ENCODE peak calls at places on chromosomes 13 and 19, in four cellular contexts. W is HT1080, D is GM04503, E is astrocyte. G is an unnamed sample.

GRCh38 chr19:49887653-49888477 is 8.8 kb downstream of the IL4I1 start:
- DNase-seq in D (no peak), W (no peak), E (no peak), G (no peak)

GRCh38 chr19:52689804-52690394 is 44.9 kb downstream of the ZNF611 start:
- DNase-seq in D (no peak), W (peak), E (no peak), G (peak)

GRCh38 chr19:1590641-1591397 is 1.8 kb downstream of the MBD3 start:
- DNase-seq in E (no peak), D (no peak), W (peak), G (no peak)

GRCh38 chr19:21568816-21569496 is 63.6 kb downstream of the ZNF429 start:
- DNase-seq in E (peak), W (no peak), D (peak), G (peak)

GRCh38 chr19:307111-307531 is 15.9 kb upstream of the PLPP2 start:
- DNase-seq in E (no peak), W (no peak), D (no peak), G (no peak)

GRCh38 chr19:49534632-49535385 is 7.0 kb downstream of the RCN3 start:
- DNase-seq in E (no peak), W (no peak), D (no peak), G (no peak)

GRCh38 chr19:42170052-42170451 is 37.8 kb upstream of the POU2F2 start:
- DNase-seq in E (no peak), W (no peak), D (no peak), G (no peak)

GRCh38 chr13:33536639-33537425 is 251.3 kb upstream of the STARD13 start:
- DNase-seq in E (peak), W (no peak), D (no peak), G (no peak)

GRCh38 chr13:112065867-112066623 is 904 bp upstream of the SOX1 start:
- DNase-seq in D (no peak), W (no peak), E (no peak), G (no peak)

GRCh38 chr13:24671367-24672117 is 8.7 kb upstream of the ATP12A start:
- DNase-seq in D (peak), W (peak), E (peak), G (peak)

GRCh38 chr19:36488816-36489138 is 584 bp downstream of the ZNF566 start:
- DNase-seq in W (no peak), E (no peak), D (no peak), G (no peak)

GRCh38 chr19:14659886-14660489 is 14.7 kb downstream of the ADGRE3 start:
- DNase-seq in W (no peak), D (no peak), E (no peak), G (no peak)

GRCh38 chr13:98549006-98549727 is 27.7 kb downstream of the STK24 start:
- DNase-seq in D (peak), W (peak), E (peak), G (no peak)

GRCh38 chr19:39937094-39937493 is 2.7 kb upstream of the FCGBP start:
- DNase-seq in D (no peak), E (no peak), W (no peak), G (no peak)

GRCh38 chr19:49362048-49362925 is at the start of gene TEAD2:
- DNase-seq in E (peak), W (no peak), D (no peak), G (peak)

GRCh38 chr13:102227696-102228095 is 174.2 kb downstream of the FGF14 start:
- DNase-seq in W (no peak), D (no peak), E (no peak), G (no peak)

GRCh38 chr19:49361438-49362047 is 673 bp downstream of the TEAD2 start:
- DNase-seq in W (peak), E (peak), D (no peak), G (peak)

GRCh38 chr19:15293751-15294505 is 38.4 kb downstream of the BRD4 start:
- DNase-seq in D (no peak), W (no peak), E (no peak), G (no peak)

GRCh38 chr13:49641810-49642291 is 13.5 kb downstream of the ARL11 start:
- DNase-seq in E (peak), D (peak), W (peak), G (peak)

GRCh38 chr13:86135856-86136255 is 336.6 kb upstream of the SLITRK6 start:
- DNase-seq in D (no peak), W (no peak), E (no peak), G (no peak)

GRCh38 chr13:99275093-99275469 is 16.9 kb upstream of the GPR18 start:
- DNase-seq in D (no peak), E (peak), W (peak), G (no peak)

GRCh38 chr19:35105047-35105410 is 10.6 kb upstream of the FXYD3 start:
- DNase-seq in D (no peak), E (no peak), W (no peak), G (no peak)

GRCh38 chr19:55705972-55706371 is 30.9 kb downstream of the EPN1 start:
- DNase-seq in E (no peak), W (no peak), D (no peak), G (no peak)

GRCh38 chr19:1106841-1107654 is 3.3 kb downstream of the GPX4 start:
- DNase-seq in W (no peak), E (peak), D (no peak), G (no peak)

GRCh38 chr13:25375727-25376358 is 4.1 kb downstream of the ATP8A2 start:
- DNase-seq in D (no peak), E (no peak), W (peak), G (no peak)

GRCh38 chr13:98846991-98847390 is 94.5 kb upstream of the SLC15A1 start:
- DNase-seq in D (no peak), W (no peak), E (no peak), G (no peak)

G was measured in right atrium auricular region.